ENCODE peak calls at places on chromosomes 11 and 22, in four cellular contexts. I is colonic mucosa; M is A549; F is CD8-positive, alpha-beta T cell. R is an unnamed sample.
A peak's percentile ranks its signal among the peaks of the same experiment; 100 is the strongest.

GRCh38 chr11:84720706-84721402 is 906.3 kb downstream of the DLG2 start:
- DNase-seq in I (peak; percentile 29), M (no peak), F (no peak), R (no peak)

GRCh38 chr22:29625090-29625825 is 21.8 kb downstream of the NF2 start:
- DNase-seq in I (peak; percentile 44), M (peak; percentile 69), F (peak; percentile 11), R (no peak)

GRCh38 chr11:3823303-3823702 is 14.9 kb downstream of the PGAP2 start:
- DNase-seq in I (no peak), M (peak; percentile 29), F (no peak), R (no peak)

GRCh38 chr11:34379081-34379480 is 21.3 kb upstream of the ABTB2 start:
- DNase-seq in I (no peak), M (no peak), F (no peak), R (no peak)

GRCh38 chr11:19890308-19890707 is 177.7 kb downstream of the NAV2 start:
- DNase-seq in I (no peak), M (peak; percentile 8), F (no peak), R (no peak)

GRCh38 chr11:105968021-105968697 is 53.9 kb downstream of the MSANTD4 start:
- DNase-seq in I (no peak), M (no peak), F (no peak), R (no peak)

GRCh38 chr11:60968223-60968622 is 3.3 kb upstream of the CD6 start:
- DNase-seq in I (no peak), M (no peak), F (no peak), R (no peak)

GRCh38 chr11:69292221-69292648 is 1.7 kb upstream of the MYEOV start:
- DNase-seq in I (no peak), M (peak; percentile 34), F (peak; percentile 23), R (peak; percentile 49)

GRCh38 chr11:102623998-102624397 is 1.1 kb downstream of the MMP20 start:
- DNase-seq in I (no peak), M (no peak), F (no peak), R (no peak)

GRCh38 chr11:60982184-60982583 is 10.7 kb downstream of the CD6 start:
- DNase-seq in I (no peak), M (no peak), F (no peak), R (no peak)

GRCh38 chr11:36372101-36372767 is 76.1 kb downstream of the PRR5L start:
- DNase-seq in I (no peak), M (peak; percentile 28), F (no peak), R (no peak)

GRCh38 chr11:65438257-65439151 is 15.9 kb downstream of the NEAT1 start:
- DNase-seq in I (no peak), M (peak; percentile 16), F (no peak), R (no peak)

GRCh38 chr11:123543796-123544195 is 110.6 kb downstream of the SCN3B start:
- DNase-seq in I (no peak), M (no peak), F (no peak), R (no peak)

GRCh38 chr11:65278351-65278750 is 16.6 kb downstream of the POLA2 start:
- DNase-seq in I (no peak), M (no peak), F (no peak), R (no peak)

GRCh38 chr11:103659138-103659734 is 377.2 kb upstream of the DDI1 start:
- DNase-seq in I (no peak), M (peak; percentile 48), F (no peak), R (no peak)

GRCh38 chr11:102985850-102986249 is 30.3 kb upstream of the MMP13 start:
- DNase-seq in I (no peak), M (no peak), F (no peak), R (no peak)

GRCh38 chr22:19178065-19178658 is 374 bp downstream of the SLC25A1 start:
- DNase-seq in I (peak; percentile 62), M (no peak), F (peak; percentile 44), R (peak; percentile 62)

GRCh38 chr11:77151804-77152513 is 23.9 kb downstream of the MYO7A start:
- DNase-seq in I (no peak), M (no peak), F (peak; percentile 36), R (no peak)

GRCh38 chr11:117223741-117224685 is 7.9 kb downstream of the PCSK7 start:
- DNase-seq in I (no peak), M (no peak), F (no peak), R (no peak)

GRCh38 chr11:81658722-81659121 is 1074.9 kb downstream of the FAM181B start:
- DNase-seq in I (no peak), M (peak; percentile 13), F (no peak), R (no peak)

GRCh38 chr22:37474447-37475090 is 11.6 kb downstream of the MFNG start:
- DNase-seq in I (no peak), M (no peak), F (no peak), R (no peak)

GRCh38 chr22:50540352-50540751 is 5.3 kb upstream of the KLHDC7B start:
- DNase-seq in I (no peak), M (no peak), F (no peak), R (no peak)

GRCh38 chr11:81869337-81870065 is 864.2 kb downstream of the FAM181B start:
- DNase-seq in I (peak; percentile 30), M (no peak), F (peak; percentile 62), R (peak; percentile 88)

GRCh38 chr11:105269862-105270261 is 130.3 kb upstream of the CARD18 start:
- DNase-seq in I (no peak), M (no peak), F (no peak), R (no peak)

GRCh38 chr11:73322111-73322985 is 14.3 kb downstream of the ARHGEF17 start:
- DNase-seq in I (no peak), M (no peak), F (no peak), R (no peak)
- H3K27ac ChIP-seq in I (peak overlapping the region; percentile 47), M (no peak overlapping the region), F (no peak overlapping the region), R (peak overlapping the region; percentile 62)

DNA sequence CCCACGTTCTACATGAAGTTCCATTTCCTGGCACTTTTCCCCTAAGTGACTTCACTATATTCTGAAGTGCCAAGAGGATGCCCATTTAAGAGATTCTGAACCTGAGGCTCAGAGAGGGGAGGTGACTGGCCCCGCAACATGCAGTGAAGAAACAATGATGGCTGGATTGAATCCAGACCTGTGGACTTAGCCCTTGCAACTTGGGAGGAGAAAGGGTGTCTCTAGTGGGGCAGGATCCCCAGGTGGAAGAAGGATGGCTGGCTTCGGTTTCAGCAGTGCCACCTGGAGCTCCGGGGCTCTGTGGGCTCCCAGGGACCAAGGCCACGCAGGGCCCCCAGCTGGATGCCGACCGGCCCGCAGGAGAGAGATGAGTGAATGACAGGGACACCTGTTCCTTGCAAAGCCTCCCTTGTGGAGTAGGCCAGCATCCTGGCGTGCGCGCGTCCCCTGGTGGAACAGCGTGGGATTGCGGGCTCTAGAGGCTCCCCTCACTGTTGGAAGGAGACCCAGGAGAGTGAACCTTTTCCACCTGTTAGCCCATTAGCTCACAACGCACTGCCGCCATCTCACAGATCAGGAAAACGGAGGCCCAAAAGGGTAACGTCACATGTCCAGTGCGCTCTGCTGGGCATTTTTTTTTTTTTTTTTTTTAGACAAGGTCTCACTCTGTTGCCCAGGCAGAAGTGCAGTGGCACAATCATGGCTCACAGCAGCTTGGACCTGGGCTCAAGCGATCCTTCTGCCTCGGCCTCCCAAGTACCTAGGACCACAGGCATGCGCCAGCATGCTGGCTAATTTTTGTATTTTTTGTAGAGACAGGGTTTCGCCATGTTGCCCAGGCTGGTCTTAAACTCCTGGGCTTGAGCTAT is 104.7 kb downstream of the KIAA1671 start:
- DNase-seq in I (peak; percentile 86), M (peak; percentile 56), F (peak; percentile 62), R (peak; percentile 36)
- H3K27ac ChIP-seq in I (no peak overlapping the region), M (no peak overlapping the region), F (no peak overlapping the region), R (no peak overlapping the region)

DNA sequence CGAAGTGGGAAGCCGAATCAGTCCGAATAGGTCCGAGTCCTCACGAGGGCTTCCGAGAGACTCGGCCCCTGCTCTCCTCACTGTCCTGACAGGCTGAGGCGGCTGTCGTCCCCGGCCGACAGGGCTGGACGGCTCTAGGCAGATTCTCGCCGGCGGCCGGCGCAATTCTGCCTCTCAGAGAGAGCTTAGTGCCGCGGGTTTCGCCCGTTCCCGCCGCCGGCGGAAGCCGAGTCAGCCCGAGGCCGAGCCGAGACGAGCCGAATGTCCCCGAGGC is 247 bp upstream of the DEAF1 start:
- DNase-seq in I (no peak), M (no peak), F (no peak), R (no peak)
- H3K27ac ChIP-seq in I (peak overlapping the region; percentile 100), M (peak overlapping the region; percentile 95), F (peak overlapping the region; percentile 94), R (peak overlapping the region; percentile 99)

DNA sequence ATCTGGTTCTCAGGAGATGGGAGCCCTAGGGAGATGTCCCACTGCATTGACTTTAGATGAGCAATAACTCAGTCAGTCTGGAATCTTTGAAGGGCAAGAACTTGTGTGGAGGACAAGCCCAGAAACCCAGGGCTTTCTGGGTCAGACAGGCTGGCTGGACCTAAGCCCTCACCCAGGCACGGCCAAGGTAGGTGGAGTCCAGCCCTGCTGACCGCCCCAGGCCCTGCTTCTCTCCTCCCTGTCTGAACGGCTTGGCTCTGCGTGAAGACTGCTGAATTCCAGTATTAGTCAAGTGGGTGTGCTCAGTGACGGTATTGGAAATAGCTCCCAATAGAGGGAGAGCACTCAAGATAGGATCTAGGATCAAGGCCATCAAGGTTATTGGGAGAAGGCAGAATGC is 6.1 kb downstream of the CXCR5 start:
- DNase-seq in I (no peak), M (no peak), F (no peak), R (no peak)
- H3K27ac ChIP-seq in I (no peak overlapping the region), M (peak overlapping the region; percentile 91), F (no peak overlapping the region), R (peak overlapping the region; percentile 15)

GRCh38 chr11:111720801-111721494 is 45.2 kb downstream of the PPP2R1B start:
- DNase-seq in I (no peak), M (no peak), F (no peak), R (no peak)

GRCh38 chr11:111715142-111715816 is 50.9 kb downstream of the PPP2R1B start:
- DNase-seq in I (no peak), M (no peak), F (no peak), R (no peak)

GRCh38 chr11:111719379-111719778 is 46.8 kb downstream of the PPP2R1B start:
- DNase-seq in I (no peak), M (no peak), F (no peak), R (no peak)

GRCh38 chr11:111714522-111714921 is 51.7 kb downstream of the PPP2R1B start:
- DNase-seq in I (no peak), M (no peak), F (no peak), R (no peak)

GRCh38 chr11:111718436-111719325 is 47.5 kb downstream of the PPP2R1B start:
- DNase-seq in I (peak; percentile 72), M (peak; percentile 59), F (no peak), R (no peak)
- H3K27ac ChIP-seq in I (peak overlapping the region; percentile 34), M (peak overlapping the region; percentile 84), F (no peak overlapping the region), R (no peak overlapping the region)

GRCh38 chr11:9530901-9531625 is 42.4 kb upstream of the WEE1 start:
- DNase-seq in I (peak; percentile 71), M (peak; percentile 33), F (no peak), R (no peak)
- H3K27ac ChIP-seq in I (no peak overlapping the region), M (peak overlapping the region; percentile 23), F (no peak overlapping the region), R (no peak overlapping the region)

DNA sequence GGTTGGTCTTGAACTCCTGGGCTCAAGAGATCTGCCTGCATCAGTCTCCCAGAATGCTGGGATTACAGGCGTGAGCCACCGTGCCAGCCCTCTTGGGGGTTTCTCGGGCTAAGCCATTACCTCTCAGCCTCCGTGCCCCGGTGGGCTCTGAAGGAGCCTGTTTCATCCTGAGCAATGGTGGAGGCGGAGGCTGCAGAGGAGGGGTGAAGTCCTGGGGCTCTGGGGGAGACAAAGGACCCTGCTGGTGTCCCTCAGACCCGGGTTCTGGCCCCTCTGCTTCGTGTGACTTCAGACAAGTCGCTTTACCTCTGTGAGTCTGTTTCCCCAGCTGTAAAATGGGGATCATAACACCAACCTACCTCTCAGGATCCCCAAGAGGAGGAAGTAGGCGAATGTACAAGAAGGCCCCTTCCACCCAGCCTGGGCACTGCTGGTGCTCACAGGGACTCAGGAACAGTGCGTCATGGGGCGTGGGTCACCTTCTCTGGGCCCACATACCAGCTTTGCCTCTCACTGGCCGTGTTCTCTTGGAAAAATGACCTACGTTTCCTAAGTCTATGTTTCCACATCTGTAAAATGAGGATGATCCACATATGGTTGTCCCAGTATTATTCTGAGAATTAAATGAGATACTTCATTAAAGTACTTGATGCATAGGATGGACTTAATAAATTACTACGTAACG is 36.8 kb downstream of the RIBC2 start:
- DNase-seq in I (no peak), M (no peak), F (no peak), R (no peak)
- H3K27ac ChIP-seq in I (no peak overlapping the region), M (no peak overlapping the region), F (no peak overlapping the region), R (peak overlapping the region; percentile 36)

R was measured in Peyer's patch.